ENCODE peak calls at places on chromosomes 7 and 10, in four cellular contexts. V is kidney, K is aorta, L is mammary epithelial cell. Y is an unnamed sample.

GRCh38 chr10:11341253-11341652 is 270.2 kb downstream of the USP6NL start:
- DNase-seq in V (no peak), L (no peak), K (no peak), Y (no peak)

GRCh38 chr7:69228212-69228811 is 370.0 kb upstream of the AUTS2 start:
- DNase-seq in L (no peak), K (no peak), V (no peak), Y (no peak)

GRCh38 chr7:108441392-108441955 is 14.8 kb downstream of the NRCAM start:
- DNase-seq in V (no peak), L (no peak), K (no peak), Y (no peak)

GRCh38 chr7:108592633-108593277 is 23.1 kb downstream of the DNAJB9 start:
- DNase-seq in K (no peak), L (peak; percentile 12), V (no peak), Y (no peak)

GRCh38 chr10:99775850-99776249 is 6.6 kb upstream of the ABCC2 start:
- DNase-seq in K (no peak), L (peak; percentile 79), V (no peak), Y (no peak)

GRCh38 chr7:136874393-136875032 is 6.1 kb downstream of the CHRM2 start:
- DNase-seq in K (no peak), V (no peak), L (no peak), Y (no peak)

GRCh38 chr7:47288060-47288459 is 293.9 kb downstream of the TNS3 start:
- DNase-seq in K (no peak), L (no peak), V (no peak), Y (no peak)

GRCh38 chr7:88344956-88345832 is 38.5 kb upstream of the STEAP4 start:
- DNase-seq in K (peak; percentile 47), V (no peak), L (no peak), Y (no peak)

GRCh38 chr10:98778277-98778759 is 331.6 kb upstream of the HPS1 start:
- DNase-seq in K (no peak), V (no peak), L (no peak), Y (no peak)

GRCh38 chr7:13822678-13823077 is 166.8 kb downstream of the ETV1 start:
- DNase-seq in K (no peak), V (no peak), L (peak; percentile 77), Y (no peak)

GRCh38 chr7:13826752-13827151 is 162.7 kb downstream of the ETV1 start:
- DNase-seq in L (peak; percentile 63), V (no peak), K (no peak), Y (no peak)

GRCh38 chr7:13821152-13821787 is 168.2 kb downstream of the ETV1 start:
- DNase-seq in K (no peak), V (no peak), L (peak; percentile 20), Y (no peak)
- H3K4me3 ChIP-seq in K (no peak overlapping the region), V (no peak overlapping the region), L (no peak overlapping the region), Y (no peak overlapping the region)

GRCh38 chr10:6558759-6559429 is 21.2 kb downstream of the PRKCQ start:
- DNase-seq in L (no peak), V (peak; percentile 78), K (no peak), Y (no peak)

GRCh38 chr10:6558272-6558671 is 21.8 kb downstream of the PRKCQ start:
- DNase-seq in L (no peak), V (no peak), K (no peak), Y (no peak)

DNA sequence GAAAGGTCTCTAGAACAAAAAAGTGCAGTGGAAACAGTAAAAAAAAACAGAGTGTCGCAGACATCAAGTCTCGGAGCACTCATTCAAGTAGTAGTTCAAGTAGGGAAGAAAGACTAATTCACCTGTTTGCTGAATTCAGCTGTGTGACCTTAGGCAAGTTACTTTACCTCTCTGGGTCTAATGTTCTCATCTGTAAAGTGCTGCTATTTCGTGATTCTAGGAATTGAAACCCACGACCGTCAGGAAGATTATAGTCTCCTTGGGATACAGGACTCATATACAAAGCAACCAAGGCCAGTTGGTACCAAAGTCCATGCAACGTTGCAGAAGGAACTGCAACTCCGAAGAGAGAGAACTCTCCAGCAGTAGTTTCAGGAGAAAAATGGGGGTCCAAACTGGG is 26.1 kb downstream of the PRKCQ start:
- DNase-seq in V (no peak), L (no peak), K (no peak), Y (no peak)
- H3K27ac ChIP-seq in V (no peak overlapping the region), L (no peak overlapping the region), K (no peak overlapping the region), Y (no peak overlapping the region)

GRCh38 chr7:41007351-41007751 is 695.5 kb downstream of the INHBA start:
- DNase-seq in V (no peak), K (no peak), L (no peak), Y (no peak)

GRCh38 chr7:41003031-41003925 is 699.6 kb downstream of the INHBA start:
- DNase-seq in V (no peak), L (peak; percentile 49), K (no peak), Y (no peak)

GRCh38 chr7:41006591-41006990 is 696.3 kb downstream of the INHBA start:
- DNase-seq in L (peak; percentile 84), K (no peak), V (no peak), Y (no peak)

GRCh38 chr7:41010418-41010817 is 692.5 kb downstream of the INHBA start:
- DNase-seq in K (no peak), L (no peak), V (no peak), Y (no peak)

DNA sequence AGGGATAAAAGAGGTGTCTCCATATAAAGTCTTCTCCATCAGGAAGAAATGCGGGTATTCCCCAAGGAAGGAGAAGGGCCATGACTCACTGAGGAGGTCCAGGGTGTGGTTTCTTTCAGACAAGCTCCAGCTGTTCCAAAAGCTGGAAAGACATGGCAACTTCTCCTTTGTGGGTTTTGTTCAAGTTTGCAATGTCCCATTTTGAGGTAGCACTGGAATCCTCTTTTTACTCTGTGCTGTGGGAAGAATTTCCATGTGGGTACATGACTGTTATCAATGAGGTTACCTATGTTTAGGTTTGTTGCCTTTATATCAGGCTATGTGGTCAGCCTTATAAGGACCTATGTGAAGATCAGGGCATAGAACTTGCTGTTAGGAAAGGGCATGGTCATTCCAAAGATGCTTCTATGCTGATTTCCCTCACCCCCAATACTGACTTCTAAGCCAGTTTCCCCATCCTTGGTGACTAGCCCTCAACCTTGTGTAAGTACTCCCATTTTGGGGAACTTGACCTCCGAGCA is 697.4 kb downstream of the INHBA start:
- DNase-seq in K (no peak), L (peak; percentile 88), V (no peak), Y (peak; percentile 83)
- H3K4me3 ChIP-seq in K (no peak overlapping the region), L (no peak overlapping the region), V (no peak overlapping the region), Y (no peak overlapping the region)

GRCh38 chr10:52322941-52323340 is 8.9 kb downstream of the DKK1 start:
- DNase-seq in K (no peak), L (no peak), V (no peak), Y (no peak)
- H3K27ac ChIP-seq in K (no peak overlapping the region), L (no peak overlapping the region), V (no peak overlapping the region), Y (peak overlapping the region; percentile 27)

Y was measured in RWPE2.